ENCODE peak calls at places on chromosomes 7 and 10, in four cellular contexts. G is adrenal gland, U is psoas muscle, T is PC-9. L is an unnamed sample.

GRCh38 chr10:114624941-114625780 is 32.9 kb downstream of the ABLIM1 start:
- DNase-seq in G (no peak), U (no peak), T (peak; percentile 22), L (no peak)

GRCh38 chr7:75624134-75624832 is 114.5 kb downstream of the HIP1 start:
- DNase-seq in G (peak; percentile 43), U (peak; percentile 41), T (no peak), L (peak; percentile 58)

GRCh38 chr10:106571216-106571954 is 593.1 kb downstream of the SORCS1 start:
- DNase-seq in G (no peak), U (no peak), T (no peak), L (peak; percentile 9)

GRCh38 chr10:27661511-27662286 is 83.9 kb downstream of the MKX start:
- DNase-seq in G (no peak), U (no peak), T (no peak), L (no peak)

GRCh38 chr7:5594616-5595544 is 171.2 kb upstream of the TNRC18 start:
- DNase-seq in G (no peak), U (no peak), T (no peak), L (no peak)

GRCh38 chr10:104391150-104391968 is 37.7 kb downstream of the CFAP58 start:
- DNase-seq in G (no peak), U (no peak), T (peak; percentile 8), L (peak; percentile 5)

GRCh38 chr7:52753855-52754254 is 281.6 kb upstream of the POM121L12 start:
- DNase-seq in G (no peak), U (no peak), T (no peak), L (no peak)

GRCh38 chr7:44381494-44382220 is 56.3 kb upstream of the CAMK2B start:
- DNase-seq in G (no peak), U (no peak), T (no peak), L (no peak)

GRCh38 chr7:1569833-1570632 is at the start of gene PSMG3:
- DNase-seq in G (peak; percentile 91), U (peak; percentile 95), T (peak; percentile 93), L (peak; percentile 91)

GRCh38 chr10:12777840-12778585 is 223.5 kb downstream of the CCDC3 start:
- DNase-seq in G (no peak), U (no peak), T (no peak), L (peak; percentile 9)

GRCh38 chr7:134464496-134464895 is 5.6 kb upstream of the AKR1B1 start:
- DNase-seq in G (no peak), U (no peak), T (no peak), L (no peak)
- H3K9me3 ChIP-seq in G (peaks cover 18% of the 10 kb centered on the region), U (peaks cover 12% of the 10 kb centered on the region), T (peaks cover 33% of the 10 kb centered on the region), L (no peaks in the 10 kb centered on the region)

GRCh38 chr7:138431517-138431916 is 28.5 kb upstream of the TRIM24 start:
- DNase-seq in G (no peak), U (no peak), T (no peak), L (no peak)

GRCh38 chr7:138434458-138435093 is 25.5 kb upstream of the TRIM24 start:
- DNase-seq in G (no peak), U (no peak), T (no peak), L (no peak)

GRCh38 chr7:138435231-138435919 is 24.7 kb upstream of the TRIM24 start:
- DNase-seq in G (no peak), U (no peak), T (no peak), L (no peak)

GRCh38 chr7:138436388-138436787 is 23.7 kb upstream of the TRIM24 start:
- DNase-seq in G (no peak), U (no peak), T (no peak), L (no peak)

GRCh38 chr7:138433583-138434437 is 26.2 kb upstream of the TRIM24 start:
- DNase-seq in G (no peak), U (no peak), T (no peak), L (no peak)
- H3K9me3 ChIP-seq in G (peaks cover 12% of the 10 kb centered on the region), U (peaks cover 19% of the 10 kb centered on the region), T (peaks cover 24% of the 10 kb centered on the region), L (no peaks in the 10 kb centered on the region)

DNA sequence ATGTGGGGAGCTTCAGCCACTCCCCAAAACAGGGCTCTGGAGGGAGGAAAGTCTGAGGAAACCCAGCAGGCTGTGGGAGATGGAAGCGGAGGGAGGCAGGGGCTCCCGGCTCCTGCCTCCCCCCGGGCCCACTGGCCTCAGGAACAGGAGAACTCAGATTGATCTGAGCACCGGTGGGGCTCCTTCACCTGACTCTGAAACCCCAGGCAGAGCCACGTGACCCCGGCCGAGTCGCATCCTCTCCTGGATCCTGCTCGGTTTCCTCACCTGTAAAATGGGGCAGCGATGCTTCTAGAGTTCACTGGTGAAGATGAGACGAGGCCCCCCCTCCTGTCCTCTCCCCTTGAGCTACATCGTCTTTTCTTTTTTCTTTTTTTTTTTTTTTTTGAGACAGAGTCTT is 33.6 kb downstream of the TCERG1L start:
- DNase-seq in G (no peak), U (no peak), T (no peak), L (no peak)
- H3K9me3 ChIP-seq in G (no peaks in the 10 kb centered on the region), U (no peaks in the 10 kb centered on the region), T (no peaks in the 10 kb centered on the region), L (no peaks in the 10 kb centered on the region)

GRCh38 chr7:63106506-63107388 is 891.9 kb upstream of the ZNF722 start:
- DNase-seq in G (no peak), U (no peak), T (no peak), L (no peak)

GRCh38 chr7:63104666-63105065 is 894.0 kb upstream of the ZNF722 start:
- DNase-seq in G (no peak), U (no peak), T (no peak), L (no peak)

GRCh38 chr7:63105978-63106377 is 892.7 kb upstream of the ZNF722 start:
- DNase-seq in G (no peak), U (no peak), T (no peak), L (no peak)
- H3K9me3 ChIP-seq in G (no peaks in the 10 kb centered on the region), U (peaks cover 5% of the 10 kb centered on the region), T (no peaks in the 10 kb centered on the region), L (no peaks in the 10 kb centered on the region)

GRCh38 chr7:158116235-158116634 is 471.4 kb downstream of the PTPRN2 start:
- DNase-seq in G (no peak), U (no peak), T (no peak), L (no peak)
- H3K9me3 ChIP-seq in G (peaks cover 18% of the 10 kb centered on the region), U (peaks cover 22% of the 10 kb centered on the region), T (peaks cover 5% of the 10 kb centered on the region), L (no peaks in the 10 kb centered on the region)